ENCODE peak calls at places on chromosome 16, in four cellular contexts. T, X, I and R are unnamed samples.

GRCh38 chr16:1526608-1527555 is 6.6 kb upstream of the TMEM204 start:
- DNase-seq in T (no peak), I (no peak), X (no peak), R (no peak)

GRCh38 chr16:75938818-75939217 is 212.5 kb upstream of the CPHXL start:
- DNase-seq in I (peak), T (no peak), X (peak), R (no peak)

GRCh38 chr16:86946396-86946795 is 368.0 kb downstream of the FOXL1 start:
- DNase-seq in I (peak), X (peak), T (peak), R (no peak)

GRCh38 chr16:87304951-87305350 is 12.2 kb downstream of the C16orf95 start:
- DNase-seq in T (no peak), I (no peak), X (no peak), R (peak)

GRCh38 chr16:54936979-54937672 is 6.5 kb downstream of the IRX5 start:
- DNase-seq in X (no peak), I (no peak), T (peak), R (no peak)

GRCh38 chr16:25235991-25236390 is 19.2 kb downstream of the AQP8 start:
- DNase-seq in X (peak), I (no peak), T (no peak), R (no peak)

GRCh38 chr16:56673916-56674315 is 4.3 kb downstream of the MT1H start:
- DNase-seq in X (peak), T (no peak), I (peak), R (no peak)

GRCh38 chr16:8958344-8958808 is 5.3 kb downstream of the USP7 start:
- DNase-seq in X (peak), T (no peak), I (no peak), R (peak)

GRCh38 chr16:78425957-78426590 is 326.6 kb downstream of the WWOX start:
- DNase-seq in I (no peak), T (no peak), X (no peak), R (no peak)

GRCh38 chr16:16158741-16159374 is 64.4 kb downstream of the ABCC6 start:
- DNase-seq in I (no peak), X (peak), T (no peak), R (no peak)

DNA sequence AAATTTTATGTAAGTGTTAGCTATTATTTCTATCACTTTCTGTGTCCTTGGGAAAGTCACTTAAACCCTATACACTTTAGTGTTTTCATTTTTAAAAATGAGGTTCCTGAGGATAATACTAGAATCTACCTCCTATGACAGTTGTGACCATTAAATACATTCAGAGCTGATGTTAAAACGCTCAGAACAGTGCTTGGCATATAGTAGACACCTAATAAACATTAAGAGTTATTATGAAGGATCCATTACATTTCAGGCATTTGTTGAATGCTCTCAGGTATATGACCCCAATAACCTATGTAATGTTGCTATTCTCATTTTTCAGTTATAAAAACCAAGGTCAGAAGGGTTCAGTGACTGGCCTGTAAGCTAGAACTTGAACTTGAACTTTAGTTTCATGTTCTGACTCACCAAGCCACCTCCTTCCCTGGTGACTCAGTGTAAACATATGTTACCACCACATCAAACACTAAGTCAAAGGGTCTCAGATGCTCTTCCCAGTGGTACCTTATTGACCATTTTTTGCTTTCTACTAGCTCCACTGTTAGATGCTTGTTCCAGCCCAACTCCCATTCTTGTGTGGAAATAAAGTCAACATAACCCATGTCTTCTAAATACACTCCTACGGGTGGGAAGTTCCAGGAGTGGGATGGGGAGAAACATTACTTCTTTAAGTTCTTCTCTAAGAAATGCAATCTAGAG is 47.6 kb downstream of the HSD17B2 start:
- DNase-seq in I (peak), T (no peak), X (peak), R (no peak)
- TF ChIP-seq MAZ in I (no peak), T (no peak), X (no peak), R (no peak)

GRCh38 chr16:67451061-67451703 is 20.3 kb downstream of the HSD11B2 start:
- DNase-seq in I (no peak), T (no peak), X (no peak), R (no peak)
- TF ChIP-seq MAZ in I (no peak), T (no peak), X (no peak), R (no peak)

DNA sequence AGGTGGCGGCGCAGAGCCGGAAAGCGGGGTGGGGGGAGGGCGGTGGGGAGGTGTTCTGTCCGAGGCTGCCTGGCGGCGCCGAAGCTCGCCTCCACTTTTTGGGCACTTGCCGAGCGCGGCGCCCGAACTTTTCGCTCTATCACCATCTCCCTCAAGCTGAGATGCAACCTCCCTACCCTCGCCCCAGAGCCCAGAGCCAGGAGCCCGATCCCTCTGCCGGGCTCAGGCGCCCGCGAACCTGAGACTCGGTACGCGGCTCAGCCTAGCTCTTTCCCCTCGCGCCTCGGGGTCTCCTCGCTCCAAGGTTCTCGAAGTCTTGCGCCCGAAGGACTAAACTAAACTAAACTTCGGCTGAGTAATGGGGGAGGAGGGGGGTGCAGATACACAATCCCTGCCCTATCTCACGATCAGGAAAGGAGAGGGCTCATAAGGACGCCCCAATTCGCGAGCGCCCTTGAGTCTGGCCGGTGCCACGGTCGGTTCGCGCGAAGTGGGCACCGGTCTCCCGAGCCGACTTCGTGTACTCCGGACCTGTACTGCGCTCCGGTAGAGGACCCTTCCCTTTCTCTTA is 1.7 kb upstream of the SALL1 start:
- DNase-seq in I (no peak), T (no peak), X (peak), R (no peak)
- TF ChIP-seq MAZ in I (no peak), T (no peak), X (no peak), R (no peak)

GRCh38 chr16:53744449-53744848 is 40.5 kb downstream of the FTO start:
- DNase-seq in X (no peak), T (no peak), I (peak), R (no peak)

GRCh38 chr16:53745753-53746258 is 41.9 kb downstream of the FTO start:
- DNase-seq in I (no peak), X (peak), T (no peak), R (peak)

GRCh38 chr16:53741546-53741945 is 37.6 kb downstream of the FTO start:
- DNase-seq in I (no peak), X (no peak), T (no peak), R (no peak)

GRCh38 chr16:53743149-53743566 is 39.2 kb downstream of the FTO start:
- DNase-seq in T (no peak), X (peak), I (peak), R (peak)

DNA sequence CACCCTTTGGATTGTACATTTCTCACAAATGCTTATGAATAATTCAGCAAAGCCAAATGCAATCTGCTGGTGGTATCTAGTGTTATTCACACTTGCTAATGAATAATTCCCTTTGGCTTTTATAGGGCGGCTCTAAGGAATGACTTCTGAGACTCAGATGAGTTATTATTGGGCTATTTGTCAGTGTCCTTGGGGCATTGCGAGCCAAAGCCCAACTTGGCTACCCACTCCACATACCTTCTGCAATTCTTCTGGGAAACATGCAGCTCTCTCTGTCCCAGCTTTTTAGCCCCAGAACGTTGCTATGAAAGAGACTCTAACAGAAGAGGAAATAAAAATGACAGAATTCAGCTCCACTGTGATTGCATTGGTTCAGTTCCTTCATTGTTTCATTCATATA is 41.2 kb downstream of the FTO start:
- DNase-seq in X (no peak), T (no peak), I (no peak), R (no peak)
- TF ChIP-seq MAZ in X (no peak), T (no peak), I (no peak), R (no peak)

GRCh38 chr16:17373533-17373932 is 97.2 kb downstream of the XYLT1 start:
- DNase-seq in X (no peak), I (no peak), T (no peak), R (no peak)

GRCh38 chr16:17374668-17375255 is 96.0 kb downstream of the XYLT1 start:
- DNase-seq in T (no peak), X (no peak), I (no peak), R (no peak)

GRCh38 chr16:17372383-17372782 is 98.4 kb downstream of the XYLT1 start:
- DNase-seq in T (no peak), X (peak), I (no peak), R (no peak)

GRCh38 chr16:17377360-17378324 is 93.1 kb downstream of the XYLT1 start:
- DNase-seq in I (no peak), T (no peak), X (no peak), R (no peak)

DNA sequence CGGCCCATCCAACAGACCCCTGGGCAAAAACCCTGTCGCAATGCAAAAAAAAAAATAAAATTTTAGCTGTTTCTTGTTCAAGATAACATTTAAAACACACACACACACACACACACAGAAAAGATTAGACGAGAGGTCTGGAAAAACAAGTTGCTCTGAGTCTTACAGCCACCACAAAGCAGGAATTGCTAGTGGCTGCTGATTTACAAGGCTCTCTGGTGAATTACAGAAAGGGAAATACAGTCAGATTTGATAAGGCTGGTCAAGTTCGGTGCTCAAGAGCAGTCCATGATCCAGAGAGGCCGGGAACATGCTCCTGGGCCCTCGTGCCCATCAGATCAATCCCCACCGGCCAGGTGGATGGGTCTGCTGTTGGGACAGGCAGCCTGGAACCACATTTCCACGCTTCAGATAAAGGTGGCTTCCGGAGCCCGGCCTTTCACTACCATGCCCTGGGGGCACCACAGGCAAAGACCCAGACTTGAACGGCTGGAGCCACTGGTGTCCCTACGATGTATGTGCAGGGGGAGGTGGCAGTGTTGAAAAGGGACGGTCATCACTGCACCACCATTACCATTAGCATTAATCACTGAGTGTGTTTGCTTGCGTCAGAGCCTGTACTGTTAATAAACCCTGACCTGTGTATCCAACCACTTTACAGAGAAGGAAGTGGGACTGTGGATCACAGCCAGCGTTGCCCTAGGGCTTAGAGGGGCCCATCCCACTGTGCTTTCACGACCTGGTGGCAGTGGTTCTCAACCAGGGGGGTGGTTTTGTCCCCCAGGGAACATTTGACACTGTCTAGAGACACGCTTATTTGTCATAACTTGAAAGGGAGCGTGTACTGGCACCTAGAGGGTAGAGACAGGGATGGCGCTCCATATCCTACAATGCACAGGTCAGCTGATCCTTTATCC is 95.1 kb downstream of the XYLT1 start:
- DNase-seq in I (no peak), X (no peak), T (no peak), R (no peak)
- TF ChIP-seq MAZ in I (no peak), X (no peak), T (no peak), R (no peak)

DNA sequence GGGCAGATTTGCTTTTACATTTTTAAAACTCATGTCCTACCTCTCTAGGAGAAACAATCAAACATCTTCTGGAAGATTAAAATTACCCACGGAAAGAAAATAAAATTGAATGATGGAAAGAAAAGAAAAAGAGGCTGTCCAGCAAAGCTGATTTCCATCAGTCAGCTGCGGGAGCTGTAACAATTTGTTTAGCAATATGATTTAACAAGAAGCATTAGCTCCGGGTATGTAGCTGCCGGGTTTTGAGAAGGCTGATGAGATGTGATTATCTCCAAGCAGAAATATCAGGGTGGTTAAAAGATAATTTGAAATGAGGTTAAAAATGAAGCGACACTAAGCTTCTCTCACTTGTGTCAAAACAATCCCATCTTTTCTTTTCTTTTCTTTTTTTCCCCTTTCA is 608.9 kb upstream of the SALL1 start:
- DNase-seq in I (no peak), X (no peak), T (no peak), R (no peak)
- TF ChIP-seq MAZ in I (no peak), X (no peak), T (no peak), R (no peak)